ENCODE peak calls at places on chromosomes 1 and 21, in ten cellular contexts. H, T, G, I, O, N, A, Y, E and F are unnamed samples.

GRCh38 chr1:160022330-160023310 is 9.2 kb downstream of the PIGM start:
- DNase-seq in H (no peak), T (no peak), G (no peak), I (no peak), O (no peak), N (no peak), A (peak), Y (no peak), E (no peak), F (no peak)

GRCh38 chr1:150973826-150974579 is 632 bp downstream of the CERS2 start:
- DNase-seq in H (no peak), T (peak), G (peak), I (no peak), O (no peak), N (peak), A (no peak), Y (peak), E (peak), F (peak)

GRCh38 chr21:27693376-27693775 is 726.5 kb upstream of the ADAMTS5 start:
- DNase-seq in H (no peak), T (no peak), G (no peak), I (no peak), O (no peak), N (no peak), A (peak), Y (no peak), E (no peak), F (no peak)

GRCh38 chr1:62045579-62045978 is 149.1 kb upstream of the L1TD1 start:
- DNase-seq in H (no peak), T (no peak), G (peak), I (no peak), O (no peak), N (no peak), A (no peak), Y (no peak), E (no peak), F (peak)

GRCh38 chr1:199685369-199685768 is 342.1 kb upstream of the NR5A2 start:
- DNase-seq in H (no peak), T (no peak), G (no peak), I (no peak), O (no peak), N (no peak), A (peak), Y (no peak), E (no peak), F (no peak)

GRCh38 chr1:11507309-11507708 is 28.4 kb downstream of the DISP3 start:
- DNase-seq in H (no peak), T (no peak), G (no peak), I (no peak), O (no peak), N (no peak), A (no peak), Y (no peak), E (no peak), F (no peak)

GRCh38 chr1:15114884-15115283 is 38.7 kb upstream of the TMEM51 start:
- DNase-seq in H (no peak), T (no peak), G (no peak), I (no peak), O (no peak), N (no peak), A (no peak), Y (no peak), E (no peak), F (no peak)

GRCh38 chr1:239977414-239977813 is 114.3 kb upstream of the FMN2 start:
- DNase-seq in H (no peak), T (no peak), G (no peak), I (no peak), O (no peak), N (no peak), A (no peak), Y (no peak), E (no peak), F (no peak)

GRCh38 chr1:188763541-188763940 is 1714.1 kb downstream of the BRINP3 start:
- DNase-seq in H (no peak), T (no peak), G (no peak), I (no peak), O (no peak), N (no peak), A (no peak), Y (no peak), E (no peak), F (no peak)